ENCODE peak calls at places on chromosomes 13 and 19, in seven cellular contexts. C, V, T, Q, D, S and B are unnamed samples.

GRCh38 chr13:112729408-112729807 is 39.6 kb downstream of the ATP11A start:
- DNase-seq in D (no peak), Q (no peak), C (no peak), T (peak), V (no peak), S (peak), B (peak)

GRCh38 chr13:64928704-64929499 is 2301.2 kb downstream of the PCDH9 start:
- DNase-seq in T (no peak), C (peak), S (no peak), Q (peak), D (no peak), V (no peak), B (no peak)

GRCh38 chr13:38582133-38582532 is 104.7 kb upstream of the FREM2 start:
- DNase-seq in C (peak), T (no peak), D (no peak), V (no peak), Q (peak), S (peak), B (no peak)

GRCh38 chr13:37168922-37169321 is 63.5 kb upstream of the CSNK1A1L start:
- DNase-seq in S (no peak), D (no peak), V (no peak), Q (no peak), T (no peak), C (no peak), B (no peak)

GRCh38 chr19:36120092-36120983 is 5.1 kb downstream of the TBCB start:
- DNase-seq in Q (no peak), V (no peak), S (no peak), T (no peak), C (no peak), D (no peak), B (no peak)

GRCh38 chr19:4233282-4233853 is 4.0 kb downstream of the EBI3 start:
- DNase-seq in T (peak), Q (peak), C (peak), V (no peak), D (peak), S (no peak), B (peak)

GRCh38 chr13:106651442-106651841 is 83.5 kb upstream of the ARGLU1 start:
- DNase-seq in D (no peak), S (no peak), C (no peak), T (no peak), Q (no peak), V (no peak), B (no peak)

GRCh38 chr19:18440936-18441803 is 3.2 kb upstream of the ISYNA1 start:
- DNase-seq in C (no peak), S (no peak), Q (no peak), V (no peak), D (no peak), T (no peak), B (no peak)

GRCh38 chr13:108987488-108987887 is 358.1 kb downstream of the MYO16 start:
- DNase-seq in C (peak), D (no peak), T (no peak), Q (peak), V (no peak), S (no peak), B (no peak)

GRCh38 chr19:34343751-34344150 is 21.2 kb upstream of the GPI start:
- DNase-seq in Q (no peak), V (no peak), T (no peak), C (no peak), S (no peak), D (no peak), B (no peak)

GRCh38 chr19:14476663-14477401 is 1.7 kb upstream of the PTGER1 start:
- DNase-seq in Q (peak), S (no peak), V (no peak), C (peak), T (peak), D (no peak), B (no peak)

GRCh38 chr19:55392820-55393219 is 7.1 kb downstream of the RPL28 start:
- DNase-seq in C (no peak), T (no peak), Q (no peak), S (no peak), D (no peak), V (no peak), B (no peak)

GRCh38 chr19:10086904-10087256 is 763 bp downstream of the SHFL start:
- DNase-seq in V (no peak), T (no peak), S (no peak), Q (no peak), D (no peak), C (no peak), B (no peak)

GRCh38 chr13:29597701-29598100 is 2.2 kb upstream of the SLC7A1 start:
- DNase-seq in C (no peak), V (no peak), S (no peak), T (no peak), Q (no peak), D (no peak), B (no peak)

GRCh38 chr19:31478241-31478640 is 129.0 kb upstream of the TSHZ3 start:
- DNase-seq in D (no peak), S (no peak), V (no peak), Q (no peak), C (no peak), T (no peak), B (no peak)

GRCh38 chr19:19542507-19542906 is 4.4 kb downstream of the CILP2 start:
- DNase-seq in T (no peak), S (no peak), Q (no peak), D (no peak), V (no peak), C (no peak), B (no peak)

GRCh38 chr13:45966715-45967114 is 85.8 kb downstream of the ZC3H13 start:
- DNase-seq in V (no peak), Q (no peak), D (no peak), T (no peak), C (no peak), S (no peak), B (no peak)

GRCh38 chr19:5154129-5154798 is 185.4 kb downstream of the KDM4B start:
- DNase-seq in Q (peak), T (no peak), C (no peak), S (no peak), D (peak), V (no peak), B (peak)

GRCh38 chr19:54893406-54893805 is 12.5 kb upstream of the NCR1 start:
- DNase-seq in D (no peak), V (no peak), T (no peak), Q (no peak), S (no peak), C (no peak), B (peak)

GRCh38 chr13:108120332-108120731 is 95.0 kb downstream of the LIG4 start:
- DNase-seq in V (no peak), S (no peak), Q (no peak), C (no peak), D (no peak), T (no peak), B (no peak)

GRCh38 chr19:459724-460511 is 915 bp downstream of the SHC2 start:
- DNase-seq in D (peak), C (no peak), Q (peak), T (peak), V (peak), S (peak), B (peak)

GRCh38 chr13:24626449-24626848 is 53.8 kb upstream of the ATP12A start:
- DNase-seq in V (no peak), S (no peak), C (no peak), D (no peak), T (no peak), Q (no peak), B (no peak)

GRCh38 chr13:24625324-24625723 is 54.9 kb upstream of the ATP12A start:
- DNase-seq in D (no peak), Q (no peak), C (no peak), T (no peak), S (no peak), V (no peak), B (no peak)

GRCh38 chr13:24627864-24628418 is 52.3 kb upstream of the ATP12A start:
- DNase-seq in S (no peak), C (no peak), V (no peak), D (no peak), T (no peak), Q (no peak), B (no peak)

GRCh38 chr13:24625870-24626419 is 54.3 kb upstream of the ATP12A start:
- DNase-seq in V (no peak), T (no peak), Q (no peak), C (no peak), D (no peak), S (no peak), B (no peak)

GRCh38 chr13:24627090-24627714 is 53.0 kb upstream of the ATP12A start:
- DNase-seq in D (no peak), C (no peak), V (no peak), T (no peak), S (no peak), Q (no peak), B (no peak)
- TF ChIP-seq CTCF in D (peak), C (peak), V (peak), T (no peak), S (peak), Q (peak), B (peak)

DNA sequence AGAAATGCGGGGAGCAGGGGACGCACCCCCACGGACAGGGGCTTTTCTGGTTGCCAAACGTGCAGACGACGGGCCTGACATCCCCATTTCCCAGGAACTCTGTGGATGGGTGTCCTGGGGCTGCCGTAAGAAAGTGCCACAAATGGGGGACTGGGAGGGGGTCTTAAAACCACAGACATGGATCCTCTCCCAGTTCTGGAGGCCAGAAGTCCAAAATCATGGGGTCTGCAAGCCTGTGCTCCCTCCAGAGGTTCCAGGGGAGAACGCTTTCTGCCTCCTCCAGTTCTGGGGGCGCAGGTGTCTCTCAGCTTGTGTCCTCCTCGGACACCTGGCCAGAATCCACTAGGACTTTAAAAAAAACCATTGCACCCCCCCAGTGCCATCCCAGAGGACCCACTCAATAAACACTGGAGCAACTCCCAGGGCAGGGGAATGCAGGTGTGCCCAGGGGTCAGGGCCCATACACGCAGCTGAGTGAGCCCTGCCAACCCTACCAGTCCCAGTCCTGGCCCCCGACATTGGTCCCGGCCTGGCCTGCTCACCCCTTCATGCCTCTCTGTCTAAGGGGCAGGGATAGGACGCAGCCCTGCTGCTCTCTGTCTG is 103.9 kb downstream of the GADD45B start:
- DNase-seq in Q (no peak), T (no peak), V (no peak), D (no peak), C (no peak), S (no peak), B (peak)
- TF ChIP-seq CTCF in Q (no peak), T (no peak), V (no peak), D (no peak), C (no peak), S (peak), B (peak)

DNA sequence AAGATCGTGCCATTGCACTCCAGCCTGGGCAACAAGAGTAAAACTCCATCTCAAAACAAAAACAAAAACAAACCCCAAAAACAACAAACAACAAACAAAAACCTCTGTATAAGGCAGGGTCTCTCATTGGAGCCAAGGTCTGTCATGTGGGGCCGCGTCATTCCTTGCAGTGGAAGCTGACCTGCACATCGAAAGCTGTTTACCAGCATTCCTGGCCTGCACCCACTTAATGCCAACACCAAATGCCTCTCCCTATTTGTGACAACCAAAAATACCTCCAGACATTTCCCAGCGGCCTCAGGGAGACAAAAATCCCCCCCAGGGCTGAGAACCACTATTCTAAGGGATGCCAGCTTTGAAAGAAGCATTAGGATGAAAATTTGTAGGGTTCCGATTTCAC is 1.2 kb downstream of the CPAMD8 start:
- DNase-seq in S (no peak), V (no peak), D (no peak), Q (no peak), C (no peak), T (no peak), B (no peak)
- TF ChIP-seq CTCF in S (no peak), V (no peak), D (no peak), Q (no peak), C (no peak), T (no peak), B (no peak)

DNA sequence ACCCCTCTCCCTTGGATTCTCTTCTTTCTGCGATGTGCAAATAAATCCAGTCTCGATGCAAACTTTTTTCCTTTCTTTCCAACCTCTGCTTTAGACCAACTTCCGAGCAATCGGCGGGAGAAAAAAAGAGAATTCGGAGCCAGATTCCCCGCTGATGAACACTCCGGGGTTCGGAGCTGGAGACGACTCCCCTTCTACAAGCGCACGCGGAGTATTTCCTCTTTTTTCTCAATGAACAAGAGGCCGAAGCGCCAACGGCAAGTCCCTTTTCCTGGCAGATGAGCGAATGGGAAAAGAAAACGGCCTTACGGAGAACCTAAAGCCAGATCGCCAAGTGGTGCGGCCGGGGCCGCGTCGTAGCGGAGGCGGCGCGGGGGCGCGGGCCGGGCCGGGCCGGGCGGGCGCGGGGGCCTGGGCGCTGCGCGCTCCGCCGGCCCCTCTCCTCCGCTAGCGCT is 256 bp downstream of the SPRY2 start:
- DNase-seq in D (no peak), V (no peak), Q (peak), T (no peak), S (peak), C (peak), B (no peak)
- TF ChIP-seq CTCF in D (no peak), V (no peak), Q (no peak), T (no peak), S (no peak), C (no peak), B (no peak)

DNA sequence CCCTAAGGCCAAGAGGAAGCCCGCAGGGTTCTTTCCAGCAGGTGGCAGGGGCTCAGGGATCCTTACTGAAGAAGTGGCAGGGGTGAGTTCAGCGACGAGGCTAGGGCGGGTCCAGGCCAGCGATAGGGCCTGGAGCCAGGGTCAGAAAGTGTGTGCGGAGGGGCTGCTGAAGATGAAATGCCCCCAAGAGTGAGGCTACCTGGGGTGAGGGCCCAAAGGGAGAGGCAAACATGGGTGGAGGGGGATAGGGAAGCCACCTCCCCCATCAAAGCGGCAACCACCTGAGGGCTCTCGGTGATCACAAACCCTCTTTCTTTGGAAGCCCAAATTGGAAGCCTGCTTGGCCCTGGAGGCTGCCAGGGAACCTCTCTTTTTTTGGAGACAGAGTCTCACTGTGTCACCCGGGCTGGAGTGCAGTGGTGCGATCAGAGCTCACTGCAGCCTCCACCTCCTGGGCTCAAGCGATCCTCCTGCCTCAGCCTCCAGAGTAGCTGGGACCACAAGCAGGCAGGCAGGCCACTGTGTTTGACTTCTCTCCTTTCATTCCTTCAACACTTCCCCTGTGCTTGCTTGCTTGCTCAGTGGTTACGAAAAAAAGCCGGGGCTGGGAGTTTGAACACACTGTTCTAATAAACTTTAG is 1.2 kb upstream of the ATP8B3 start:
- DNase-seq in S (no peak), C (no peak), T (no peak), V (no peak), D (no peak), Q (no peak), B (no peak)
- TF ChIP-seq CTCF in S (no peak), C (no peak), T (no peak), V (no peak), D (peak), Q (no peak), B (no peak)